ENCODE peak calls at places on chromosomes 3 and 15, in four cellular contexts. V is K562, C is HepG2, H is HCT116. F is an unnamed sample.

GRCh38 chr3:144900366-144900765 is 928.7 kb downstream of the DIPK2A start:
- DNase-seq in V (no peak), C (no peak), H (no peak), F (no peak)

GRCh38 chr3:111283165-111283564 is 211.5 kb downstream of the NECTIN3 start:
- DNase-seq in V (no peak), C (no peak), H (no peak), F (no peak)

GRCh38 chr3:77513541-77513940 is 473.6 kb downstream of the ROBO2 start:
- DNase-seq in V (no peak), C (no peak), H (no peak), F (peak; percentile 15)

GRCh38 chr3:183825380-183826161 is at the start of gene MAP6D1:
- DNase-seq in V (no peak), C (no peak), H (peak; percentile 22), F (peak; percentile 96)

GRCh38 chr15:34014556-34014955 is 24.4 kb downstream of the AVEN start:
- DNase-seq in V (no peak), C (no peak), H (no peak), F (no peak)

GRCh38 chr15:38299216-38299615 is 46.6 kb downstream of the SPRED1 start:
- DNase-seq in V (no peak), C (no peak), H (no peak), F (no peak)

GRCh38 chr3:172410702-172411477 is 37.4 kb downstream of the GHSR start:
- DNase-seq in V (no peak), C (no peak), H (no peak), F (no peak)

GRCh38 chr15:56759450-56759845 is 26.1 kb upstream of the ZNF280D start:
- DNase-seq in V (no peak), C (no peak), H (no peak), F (no peak)

GRCh38 chr3:127699098-127699945 is 26.6 kb downstream of the ABTB1 start:
- DNase-seq in V (no peak), C (no peak), H (no peak), F (no peak)

GRCh38 chr3:10845240-10845761 is 29.3 kb downstream of the SLC6A11 start:
- DNase-seq in V (no peak), C (no peak), H (no peak), F (no peak)

GRCh38 chr3:123449986-123450474 is 1.1 kb upstream of the ADCY5 start:
- DNase-seq in V (no peak), C (no peak), H (no peak), F (peak; percentile 79)

GRCh38 chr3:172411478-172411947 is 36.7 kb downstream of the GHSR start:
- DNase-seq in V (no peak), C (no peak), H (no peak), F (no peak)

GRCh38 chr15:70356919-70357318 is 259.2 kb upstream of the TLE3 start:
- DNase-seq in V (no peak), C (no peak), H (no peak), F (no peak)

GRCh38 chr3:152430223-152431002 is 161.7 kb downstream of the MBNL1 start:
- DNase-seq in V (no peak), C (no peak), H (no peak), F (no peak)

GRCh38 chr15:68992696-68993095 is 21.8 kb upstream of the NOX5 start:
- DNase-seq in V (no peak), C (no peak), H (no peak), F (no peak)

GRCh38 chr15:94033014-94033682 is 198.2 kb upstream of the MCTP2 start:
- DNase-seq in V (no peak), C (no peak), H (no peak), F (no peak)

GRCh38 chr15:73949496-73949895 is 23.2 kb downstream of the LOXL1 start:
- DNase-seq in V (no peak), C (no peak), H (no peak), F (no peak)

GRCh38 chr3:195237981-195238625 is 32.9 kb downstream of the XXYLT1 start:
- DNase-seq in V (no peak), C (no peak), H (no peak), F (no peak)

GRCh38 chr3:54533856-54534255 is 394.0 kb downstream of the LRTM1 start:
- DNase-seq in V (no peak), C (peak; percentile 3), H (no peak), F (no peak)

GRCh38 chr15:59976480-59976879 is 27.6 kb upstream of the FOXB1 start:
- DNase-seq in V (no peak), C (no peak), H (no peak), F (no peak)

GRCh38 chr3:57221883-57222282 is 5.6 kb upstream of the APPL1 start:
- DNase-seq in V (no peak), C (peak; percentile 20), H (no peak), F (peak; percentile 36)

GRCh38 chr3:135192929-135193328 is 397.9 kb downstream of the EPHB1 start:
- DNase-seq in V (no peak), C (no peak), H (no peak), F (no peak)

GRCh38 chr3:53232641-53233377 is 23.0 kb downstream of the TKT start:
- DNase-seq in V (peak; percentile 5), C (no peak), H (no peak), F (peak; percentile 12)

GRCh38 chr3:193842029-193842782 is 249.2 kb downstream of the OPA1 start:
- DNase-seq in V (peak; percentile 37), C (no peak), H (no peak), F (no peak)

GRCh38 chr15:64622410-64623260 is 152.8 kb downstream of the RBPMS2 start:
- DNase-seq in V (no peak), C (no peak), H (no peak), F (no peak)

GRCh38 chr15:57118013-57118799 is 199.8 kb downstream of the TCF12 start:
- DNase-seq in V (no peak), C (peak; percentile 27), H (peak; percentile 2), F (no peak)

DNA sequence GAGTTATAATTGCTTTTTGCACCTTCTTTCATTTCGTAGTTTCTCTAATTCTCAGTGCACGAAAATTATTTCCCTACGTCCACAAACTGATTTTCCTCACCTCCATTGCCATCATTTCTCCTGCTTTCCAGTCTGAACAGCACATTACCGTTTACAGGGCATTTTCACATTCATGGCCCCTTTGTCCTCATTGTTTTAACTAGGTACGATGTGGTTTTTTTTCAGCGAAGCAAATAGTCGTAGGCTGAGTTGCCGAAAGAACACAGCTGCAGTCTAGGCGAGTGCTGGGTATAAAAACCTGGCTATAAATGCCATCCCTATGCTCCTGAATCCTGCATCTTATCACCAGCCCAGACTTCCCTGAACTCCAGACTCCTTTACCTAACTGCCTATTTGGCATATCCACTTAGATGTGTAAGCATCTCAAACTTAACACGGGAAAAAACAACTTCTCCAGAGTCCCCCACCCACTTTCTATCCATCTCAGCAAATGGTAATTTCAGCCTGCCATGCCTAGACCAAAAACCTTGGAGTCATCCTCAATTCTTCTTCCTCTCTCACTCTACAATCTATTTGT is 691 bp upstream of the FSIP1 start:
- DNase-seq in V (no peak), C (no peak), H (no peak), F (no peak)
- TF ChIP-seq ELF1 in V (no peak), C (no peak), H (no peak), F (no peak)

DNA sequence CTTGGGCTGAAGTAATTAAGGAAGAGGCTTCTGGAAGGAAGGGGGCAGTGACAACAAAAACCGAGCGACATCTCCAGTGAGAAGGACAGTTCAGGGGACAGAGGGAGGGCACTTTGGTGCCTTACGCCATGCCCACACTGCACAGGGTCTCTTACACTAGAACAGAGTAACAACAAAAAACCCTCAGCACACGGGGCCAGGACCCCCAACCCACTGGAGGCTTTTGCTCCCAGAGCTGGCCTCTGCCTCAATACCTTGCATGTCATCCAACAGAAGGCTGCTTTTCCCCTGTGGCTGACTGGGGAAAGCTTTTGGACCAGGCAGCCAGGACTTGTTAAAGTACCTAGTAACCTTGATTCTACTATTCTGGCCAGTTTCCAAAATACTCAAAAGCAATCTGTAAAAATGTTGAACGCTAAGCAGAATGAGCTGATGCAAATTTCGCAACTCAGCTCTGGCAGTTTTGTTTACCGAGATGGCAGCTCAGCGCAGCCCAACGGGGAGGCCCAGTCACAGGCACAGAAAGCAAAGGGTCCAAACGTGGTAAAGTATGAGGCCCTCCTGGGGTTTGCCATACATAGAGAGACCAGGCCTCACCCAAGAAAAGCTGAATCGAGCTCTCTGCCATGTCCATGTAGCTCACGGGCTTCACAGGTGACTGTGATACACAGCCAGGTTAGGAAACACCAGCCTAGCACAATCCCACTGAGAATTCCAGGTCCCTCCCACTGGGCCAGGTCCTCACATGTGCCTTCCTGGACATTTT is 6.1 kb downstream of the CHCHD4 start:
- DNase-seq in V (no peak), C (peak; percentile 93), H (no peak), F (no peak)
- TF ChIP-seq ELF1 in V (no peak), C (no peak), H (no peak), F (no peak)

GRCh38 chr3:130546920-130547679 is 30.1 kb downstream of the COL6A6 start:
- DNase-seq in V (no peak), C (no peak), H (no peak), F (no peak)
- TF ChIP-seq ELF1 in V (no peak), C (no peak), H (no peak), F (no peak)

GRCh38 chr3:120652896-120653545 is 29.0 kb downstream of the HGD start:
- DNase-seq in V (no peak), C (no peak), H (no peak), F (no peak)

GRCh38 chr3:120648290-120648689 is 33.7 kb downstream of the HGD start:
- DNase-seq in V (no peak), C (no peak), H (no peak), F (no peak)

GRCh38 chr3:120649735-120650705 is 32.0 kb downstream of the HGD start:
- DNase-seq in V (no peak), C (peak; percentile 35), H (no peak), F (no peak)

GRCh38 chr3:120646771-120647449 is 35.1 kb downstream of the HGD start:
- DNase-seq in V (no peak), C (no peak), H (no peak), F (no peak)

GRCh38 chr3:120652281-120652680 is 29.8 kb downstream of the HGD start:
- DNase-seq in V (no peak), C (no peak), H (no peak), F (peak; percentile 68)
- TF ChIP-seq ELF1 in V (no peak), C (no peak), H (no peak), F (no peak)

GRCh38 chr3:4355401-4356224 is 52.4 kb downstream of the SETMAR start:
- DNase-seq in V (no peak), C (peak; percentile 24), H (no peak), F (peak; percentile 55)

GRCh38 chr3:4350789-4351163 is 47.6 kb downstream of the SETMAR start:
- DNase-seq in V (peak; percentile 69), C (peak; percentile 53), H (peak; percentile 37), F (peak; percentile 64)

GRCh38 chr3:4356225-4356540 is 53.0 kb downstream of the SETMAR start:
- DNase-seq in V (no peak), C (no peak), H (no peak), F (peak; percentile 39)

GRCh38 chr3:4351164-4351855 is 48.1 kb downstream of the SETMAR start:
- DNase-seq in V (peak; percentile 60), C (no peak), H (no peak), F (no peak)

GRCh38 chr3:4351872-4352271 is 48.7 kb downstream of the SETMAR start:
- DNase-seq in V (no peak), C (no peak), H (no peak), F (no peak)
- TF ChIP-seq ELF1 in V (no peak), C (no peak), H (no peak), F (no peak)

F was measured in SK-N-SH.